ENCODE peak calls at places on chromosomes 7 and 10, in four cellular contexts. One of them, this sample, is unnamed.

GRCh38 chr10:125156196-125156595 is 4.2 kb downstream of the CTBP2 start:
- DNase-seq in T1000: no peak
- DNase-seq in GF-D8: no peak
- DNase-seq in T-helper 1 cell: no peak
- DNase-seq in this sample: no peak

GRCh38 chr10:113687041-113687440 is 7.3 kb downstream of the CASP7 start:
- DNase-seq in T1000: no peak
- DNase-seq in GF-D8: no peak
- DNase-seq in T-helper 1 cell: no peak
- DNase-seq in this sample: no peak

GRCh38 chr10:30985552-30985951 is 46.1 kb downstream of the ZNF438 start:
- DNase-seq in T1000: no peak
- DNase-seq in GF-D8: no peak
- DNase-seq in T-helper 1 cell: no peak
- DNase-seq in this sample: no peak

GRCh38 chr7:74037609-74038008 is 9.6 kb downstream of the ELN start:
- DNase-seq in T1000: no peak
- DNase-seq in GF-D8: no peak
- DNase-seq in T-helper 1 cell: no peak
- DNase-seq in this sample: no peak

GRCh38 chr10:107971973-107972372 is 807.5 kb upstream of the SORCS1 start:
- DNase-seq in T1000: peak; percentile 59
- DNase-seq in GF-D8: no peak
- DNase-seq in T-helper 1 cell: no peak
- DNase-seq in this sample: no peak

GRCh38 chr10:23053036-23053435 is 42.3 kb upstream of the MSRB2 start:
- DNase-seq in T1000: no peak
- DNase-seq in GF-D8: no peak
- DNase-seq in T-helper 1 cell: no peak
- DNase-seq in this sample: no peak

GRCh38 chr10:97498841-97499560 is at the start of gene UBTD1:
- DNase-seq in T1000: peak; percentile 51
- DNase-seq in GF-D8: no peak
- DNase-seq in T-helper 1 cell: no peak
- DNase-seq in this sample: peak; percentile 43

GRCh38 chr10:88743999-88744398 is 15.8 kb upstream of the LIPN start:
- DNase-seq in T1000: no peak
- DNase-seq in GF-D8: no peak
- DNase-seq in T-helper 1 cell: no peak
- DNase-seq in this sample: no peak

GRCh38 chr7:139722604-139723003 is 55.2 kb downstream of the HIPK2 start:
- DNase-seq in T1000: no peak
- DNase-seq in GF-D8: no peak
- DNase-seq in T-helper 1 cell: no peak
- DNase-seq in this sample: peak; percentile 7

GRCh38 chr10:24483701-24484100 is 240.0 kb downstream of the ARHGAP21 start:
- DNase-seq in T1000: peak; percentile 39
- DNase-seq in GF-D8: no peak
- DNase-seq in T-helper 1 cell: no peak
- DNase-seq in this sample: peak; percentile 81

GRCh38 chr10:117241541-117242462 is 888 bp downstream of the SLC18A2 start:
- DNase-seq in T1000: no peak
- DNase-seq in GF-D8: no peak
- DNase-seq in T-helper 1 cell: no peak
- DNase-seq in this sample: no peak

GRCh38 chr7:2159176-2159520 is 73.6 kb downstream of the MAD1L1 start:
- DNase-seq in T1000: no peak
- DNase-seq in GF-D8: no peak
- DNase-seq in T-helper 1 cell: no peak
- DNase-seq in this sample: no peak